ENCODE peak calls at places on chromosomes 11 and 22, in five cellular contexts. D, L, V, R and N are unnamed samples.

GRCh38 chr11:65132988-65133700 is 1.2 kb downstream of the SYVN1 start:
- DNase-seq in D (no peak), L (peak), V (no peak), R (no peak), N (no peak)

GRCh38 chr11:1397146-1397861 is 7.6 kb downstream of the BRSK2 start:
- DNase-seq in D (no peak), L (no peak), V (peak), R (no peak), N (no peak)

GRCh38 chr11:83159901-83160865 is 3.3 kb downstream of the PCF11 start:
- DNase-seq in D (peak), L (no peak), V (no peak), R (peak), N (peak)

GRCh38 chr11:62835336-62835735 is 2.7 kb upstream of the TEX54 start:
- DNase-seq in D (no peak), L (no peak), V (no peak), R (no peak), N (no peak)

GRCh38 chr22:45164217-45165123 is 745 bp downstream of the NUP50 start:
- DNase-seq in D (no peak), L (peak), V (peak), R (peak), N (peak)

GRCh38 chr11:88375927-88376470 is 38.5 kb upstream of the CTSC start:
- DNase-seq in D (no peak), L (no peak), V (no peak), R (no peak), N (no peak)

GRCh38 chr22:45878901-45879551 is 97.9 kb downstream of the WNT7B start:
- DNase-seq in D (no peak), L (no peak), V (peak), R (no peak), N (no peak)

GRCh38 chr22:41780714-41781507 is 19.6 kb upstream of the CCDC134 start:
- DNase-seq in D (peak), L (peak), V (peak), R (peak), N (peak)

GRCh38 chr22:49930128-49930527 is 11.7 kb downstream of the CRELD2 start:
- DNase-seq in D (no peak), L (peak), V (no peak), R (no peak), N (no peak)

GRCh38 chr11:96390403-96390830 is 604 bp downstream of the JRKL start:
- DNase-seq in D (peak), L (no peak), V (no peak), R (peak), N (peak)

GRCh38 chr22:50229370-50229769 is 15.5 kb downstream of the TUBGCP6 start:
- DNase-seq in D (no peak), L (peak), V (peak), R (no peak), N (no peak)

GRCh38 chr11:134656861-134657540 is 245.0 kb upstream of the B3GAT1 start:
- DNase-seq in D (no peak), L (no peak), V (no peak), R (no peak), N (no peak)

GRCh38 chr11:87819141-87819540 is 356.1 kb downstream of the RAB38 start:
- DNase-seq in D (peak), L (no peak), V (no peak), R (no peak), N (no peak)

GRCh38 chr11:2522636-2523255 is 77.9 kb downstream of the KCNQ1 start:
- DNase-seq in D (no peak), L (peak), V (peak), R (no peak), N (no peak)

GRCh38 chr22:24105661-24106060 is 75.6 kb upstream of the SUSD2 start:
- DNase-seq in D (no peak), L (no peak), V (no peak), R (no peak), N (no peak)

GRCh38 chr11:116798368-116798767 is 6.7 kb upstream of the APOA5 start:
- DNase-seq in D (no peak), L (no peak), V (no peak), R (no peak), N (no peak)

GRCh38 chr11:128361451-128362020 is 225.8 kb downstream of the ETS1 start:
- DNase-seq in D (peak), L (peak), V (no peak), R (peak), N (peak)

GRCh38 chr22:27724706-27725105 is 76.8 kb downstream of the MN1 start:
- DNase-seq in D (peak), L (no peak), V (no peak), R (no peak), N (no peak)

GRCh38 chr11:48047616-48048015 is 67.3 kb downstream of the PTPRJ start:
- DNase-seq in D (peak), L (no peak), V (no peak), R (no peak), N (peak)

GRCh38 chr11:123586568-123586967 is 67.9 kb downstream of the SCN3B start:
- DNase-seq in D (no peak), L (no peak), V (peak), R (no peak), N (no peak)

GRCh38 chr22:44399196-44399837 is 86.6 kb upstream of the SHISAL1 start:
- DNase-seq in D (no peak), L (no peak), V (peak), R (no peak), N (no peak)

GRCh38 chr22:25747245-25747944 is 5.4 kb downstream of the MYO18B start:
- DNase-seq in D (peak), L (peak), V (peak), R (peak), N (peak)

GRCh38 chr11:130206141-130206540 is 46.6 kb downstream of the ST14 start:
- DNase-seq in D (no peak), L (no peak), V (no peak), R (no peak), N (no peak)

GRCh38 chr11:32198053-32198452 is 107.2 kb downstream of the RCN1 start:
- DNase-seq in D (no peak), L (no peak), V (no peak), R (no peak), N (no peak)

GRCh38 chr11:115927823-115928329 is 423.7 kb upstream of the CADM1 start:
- DNase-seq in D (no peak), L (no peak), V (no peak), R (no peak), N (no peak)

GRCh38 chr22:41382098-41382578 is 396 bp downstream of the TEF start:
- DNase-seq in D (peak), L (peak), V (peak), R (peak), N (peak)

GRCh38 chr11:93935826-93936225 is 85.3 kb upstream of the HEPHL1 start:
- DNase-seq in D (no peak), L (no peak), V (no peak), R (no peak), N (no peak)

GRCh38 chr22:46070215-46070721 is 80.1 kb upstream of the PPARA start:
- DNase-seq in D (peak), L (peak), V (peak), R (peak), N (peak)

GRCh38 chr11:43806976-43807375 is 73.7 kb upstream of the ALKBH3 start:
- DNase-seq in D (no peak), L (no peak), V (no peak), R (no peak), N (no peak)

GRCh38 chr11:43797337-43797736 is 83.3 kb upstream of the ALKBH3 start:
- DNase-seq in D (no peak), L (no peak), V (no peak), R (no peak), N (no peak)

GRCh38 chr11:43803766-43804165 is 76.9 kb upstream of the ALKBH3 start:
- DNase-seq in D (no peak), L (no peak), V (no peak), R (no peak), N (no peak)

GRCh38 chr11:43797866-43798265 is 82.8 kb upstream of the ALKBH3 start:
- DNase-seq in D (no peak), L (no peak), V (no peak), R (no peak), N (no peak)

GRCh38 chr11:43802509-43802908 is 78.1 kb upstream of the ALKBH3 start:
- DNase-seq in D (no peak), L (no peak), V (no peak), R (peak), N (no peak)
- H3K4me3 ChIP-seq in D (no peak), L (no peak), V (no peak), R (no peak), N (no peak)

GRCh38 chr22:31199187-31199586 is 12.9 kb upstream of the LIMK2 start:
- DNase-seq in D (no peak), L (no peak), V (no peak), R (no peak), N (no peak)
- TF ChIP-seq CTCF in D (peak), L (no peak), V (no peak), R (no peak), N (peak)

DNA sequence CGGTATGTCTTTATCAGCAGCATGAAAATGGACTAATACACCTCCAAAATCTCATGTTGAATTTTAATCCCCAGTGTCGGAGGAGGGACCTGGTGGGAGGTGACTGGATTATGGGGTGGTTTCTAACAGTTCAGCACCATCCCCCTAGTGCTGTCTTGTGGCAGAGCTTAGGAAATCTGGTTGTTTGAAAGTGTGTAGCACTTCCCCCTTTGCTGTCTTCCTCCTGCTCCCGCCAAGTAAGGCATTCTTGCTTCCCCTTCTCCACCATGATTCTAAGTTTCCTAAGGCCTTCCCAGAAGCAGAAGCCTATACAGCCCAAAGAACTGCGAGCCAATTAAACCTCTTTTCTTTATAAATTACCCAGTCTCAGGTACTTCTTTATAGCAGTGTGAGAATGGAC is 4.0 kb downstream of the CD59 start:
- DNase-seq in D (no peak), L (no peak), V (no peak), R (no peak), N (no peak)
- H3K4me3 ChIP-seq in D (no peak), L (no peak), V (peak), R (no peak), N (no peak)

GRCh38 chr11:69241075-69241740 is 52.7 kb upstream of the MYEOV start:
- DNase-seq in D (no peak), L (no peak), V (no peak), R (no peak), N (no peak)
- TF ChIP-seq CTCF in D (no peak), L (no peak), V (no peak), R (no peak), N (no peak)

GRCh38 chr11:12285811-12286222 is 91.6 kb upstream of the PARVA start:
- DNase-seq in D (no peak), L (no peak), V (no peak), R (no peak), N (no peak)
- H3K4me3 ChIP-seq in D (no peak), L (no peak), V (no peak), R (no peak), N (no peak)

GRCh38 chr22:20016734-20017621 is at the start of gene ARVCF:
- DNase-seq in D (peak), L (peak), V (peak), R (peak), N (peak)
- TF ChIP-seq CTCF in D (no peak), L (peak), V (peak), R (peak), N (peak)

DNA sequence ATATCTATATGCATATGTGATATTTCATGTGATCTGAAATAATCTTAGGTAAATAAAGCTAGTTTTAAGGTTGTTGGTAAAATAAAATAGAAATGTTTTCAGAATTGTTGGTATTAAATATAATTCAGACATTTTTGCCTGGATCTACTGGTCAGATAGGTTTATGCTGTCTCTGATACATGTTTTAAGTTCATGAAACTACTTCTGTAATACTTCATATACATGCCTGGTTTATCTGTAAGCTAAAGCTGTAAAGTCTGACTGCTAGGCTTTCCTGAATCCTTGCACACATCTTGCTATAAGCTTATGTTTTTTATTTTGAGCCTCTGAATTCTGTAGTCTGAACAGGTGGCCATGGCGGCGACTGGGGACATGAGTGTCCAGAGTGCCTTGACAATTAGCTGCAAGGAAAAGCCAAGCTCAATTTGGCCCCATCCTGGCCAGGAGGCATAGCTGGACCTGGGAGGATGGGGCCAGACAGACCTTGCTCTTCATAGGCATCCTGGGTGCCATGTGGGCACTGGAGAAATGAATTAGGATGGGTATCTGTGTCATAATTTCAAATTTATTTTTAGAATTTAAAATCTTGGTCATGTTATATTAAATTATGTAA is 241.0 kb upstream of the UBASH3B start:
- DNase-seq in D (no peak), L (no peak), V (no peak), R (no peak), N (no peak)
- H3K4me3 ChIP-seq in D (no peak), L (no peak), V (no peak), R (no peak), N (no peak)

GRCh38 chr11:17354070-17354924 is 2.7 kb downstream of the NCR3LG1 start:
- DNase-seq in D (peak), L (no peak), V (no peak), R (peak), N (peak)
- TF ChIP-seq CTCF in D (peak), L (peak), V (peak), R (peak), N (peak)

DNA sequence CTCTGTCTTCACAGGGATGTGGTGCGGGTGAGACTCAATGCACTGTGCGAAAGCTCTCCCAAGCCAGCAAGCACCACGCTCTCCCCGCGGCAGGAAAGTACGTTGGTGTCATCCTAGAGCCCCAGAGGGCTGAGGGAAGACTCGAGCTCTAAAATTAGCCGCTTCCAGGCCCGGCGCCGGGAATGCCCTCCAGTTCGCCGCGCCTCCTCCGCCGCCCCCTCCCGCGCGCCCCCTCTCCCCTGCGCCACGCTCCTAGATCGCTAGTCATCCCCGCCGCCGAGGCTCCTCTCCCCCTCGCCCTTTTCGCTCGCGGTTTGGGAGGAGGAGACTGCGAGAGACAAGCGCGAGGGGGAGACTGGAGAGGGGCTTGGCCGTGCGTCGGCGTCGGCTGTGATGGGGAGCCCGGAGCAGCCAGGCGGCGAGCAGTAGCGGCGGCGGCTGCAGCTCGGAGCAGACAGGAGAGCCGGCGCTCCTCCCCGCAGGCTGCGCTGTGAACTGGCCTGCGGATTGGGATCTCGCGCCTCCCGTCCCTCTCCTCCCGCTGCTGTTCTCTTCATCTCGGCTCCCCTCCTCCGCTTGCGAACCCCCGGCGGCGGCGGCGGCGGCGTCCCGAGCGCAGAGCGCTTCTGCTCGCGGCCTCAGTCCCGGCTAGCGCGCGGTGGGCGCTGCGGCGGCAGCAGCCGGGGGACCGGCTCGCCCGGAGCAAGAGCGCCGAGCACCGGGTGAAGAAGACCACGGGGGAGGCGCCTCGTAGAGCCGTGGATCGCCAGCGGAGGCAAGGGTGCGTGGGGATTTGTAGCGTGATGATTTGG is at the start of gene FAT3:
- DNase-seq in D (peak), L (peak), V (peak), R (peak), N (peak)
- H3K4me3 ChIP-seq in D (peak), L (peak), V (peak), R (peak), N (peak)

GRCh38 chr11:7416080-7416479 is 69.2 kb upstream of the OLFML1 start:
- DNase-seq in D (no peak), L (no peak), V (no peak), R (no peak), N (no peak)

GRCh38 chr11:7417328-7417727 is 68.0 kb upstream of the OLFML1 start:
- DNase-seq in D (no peak), L (no peak), V (no peak), R (no peak), N (no peak)

GRCh38 chr11:7415537-7415817 is 69.8 kb upstream of the OLFML1 start:
- DNase-seq in D (no peak), L (no peak), V (no peak), R (no peak), N (no peak)

GRCh38 chr11:7414729-7415536 is 70.4 kb upstream of the OLFML1 start:
- DNase-seq in D (no peak), L (no peak), V (no peak), R (no peak), N (no peak)

DNA sequence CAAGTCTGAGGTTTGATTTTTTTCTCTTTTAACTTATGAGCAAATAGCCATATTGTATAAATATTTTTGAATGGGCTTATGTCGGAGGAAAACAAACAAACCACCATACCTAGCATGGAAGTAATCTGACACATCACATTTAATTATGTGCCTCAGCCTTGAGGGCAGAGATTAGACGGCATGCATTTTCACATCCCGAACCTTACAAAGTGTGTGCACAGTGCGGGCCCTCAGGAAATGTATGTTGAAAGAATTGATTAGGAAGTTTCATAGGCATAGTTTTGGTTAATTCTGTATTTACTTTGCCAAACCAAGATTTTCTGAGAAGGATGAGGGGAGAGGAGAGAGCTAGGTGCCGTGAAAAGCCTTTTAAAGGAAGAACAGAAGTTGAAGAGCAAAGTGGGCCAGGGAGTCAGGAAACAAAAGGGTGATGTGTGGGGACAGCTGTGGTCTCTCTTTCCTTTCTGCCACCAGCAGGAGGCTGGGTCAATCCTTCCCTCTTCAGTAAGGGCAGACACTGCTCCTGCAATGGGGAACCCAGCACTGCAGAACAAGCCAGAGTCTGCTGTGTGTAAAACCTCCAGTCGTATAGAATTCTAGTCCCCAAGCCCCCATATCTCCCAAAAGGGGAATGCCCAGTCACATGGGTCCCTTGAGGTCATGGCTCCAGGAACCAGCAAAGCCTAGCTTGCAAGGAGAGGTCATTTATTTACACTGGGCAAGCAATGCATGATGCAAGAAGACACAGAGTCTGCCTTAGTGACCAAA is 71.2 kb upstream of the OLFML1 start:
- DNase-seq in D (no peak), L (no peak), V (no peak), R (no peak), N (no peak)
- TF ChIP-seq CTCF in D (no peak), L (no peak), V (no peak), R (no peak), N (peak)